ENCODE peak calls at places on chromosomes 5 and 9, in nine cellular contexts. A is colonic mucosa, S is BJ, Y is HL-60, P is esophagus squamous epithelium, I is fibroblast of lung, O is left ventricle myocardium inferior, F is K562, H is PC-3. X is an unnamed sample.

GRCh38 chr5:107286447-107287098 is 384.2 kb downstream of the EFNA5 start:
- DNase-seq in A (no peak), S (no peak), Y (no peak), P (no peak), I (no peak), O (no peak), F (no peak), H (no peak), X (no peak)

GRCh38 chr9:124840300-124840833 is 12.9 kb upstream of the WDR38 start:
- DNase-seq in A (no peak), S (no peak), Y (no peak), P (no peak), I (no peak), O (no peak), F (no peak), H (no peak), X (no peak)

GRCh38 chr5:136087961-136088871 is 44.4 kb upstream of the SMAD5 start:
- DNase-seq in A (peak), S (no peak), Y (no peak), P (no peak), I (peak), O (peak), F (peak), H (no peak), X (no peak)

GRCh38 chr9:125437771-125438221 is 176.2 kb downstream of the GAPVD1 start:
- DNase-seq in A (no peak), S (no peak), Y (no peak), P (no peak), I (no peak), O (no peak), F (no peak), H (no peak), X (no peak)

GRCh38 chr5:138438724-138439536 is at the start of gene REEP2:
- DNase-seq in A (no peak), S (no peak), Y (peak), P (no peak), I (peak), O (peak), F (peak), H (peak), X (peak)

GRCh38 chr5:150789943-150790611 is 11.5 kb downstream of the SMIM3 start:
- DNase-seq in A (no peak), S (peak), Y (peak), P (no peak), I (peak), O (no peak), F (peak), H (peak), X (no peak)

GRCh38 chr9:137095664-137096517 is 9.1 kb downstream of the MAN1B1 start:
- DNase-seq in A (no peak), S (no peak), Y (no peak), P (no peak), I (no peak), O (no peak), F (no peak), H (no peak), X (no peak)

GRCh38 chr5:173327948-173328895 is at the start of gene STC2:
- DNase-seq in A (peak), S (peak), Y (no peak), P (no peak), I (peak), O (peak), F (peak), H (peak), X (peak)

GRCh38 chr5:131163315-131164119 is 1.5 kb downstream of the HINT1 start:
- DNase-seq in A (no peak), S (no peak), Y (no peak), P (no peak), I (peak), O (no peak), F (peak), H (peak), X (peak)

GRCh38 chr5:64180661-64181343 is 15.2 kb downstream of the RNF180 start:
- DNase-seq in A (no peak), S (no peak), Y (no peak), P (no peak), I (peak), O (no peak), F (no peak), H (no peak), X (no peak)

GRCh38 chr9:134208981-134209725 is 44.8 kb upstream of the RNU6ATAC start:
- DNase-seq in A (no peak), S (no peak), Y (no peak), P (no peak), I (no peak), O (no peak), F (no peak), H (no peak), X (no peak)

GRCh38 chr5:8740595-8740994 is 805.3 kb downstream of the SEMA5A start:
- DNase-seq in A (no peak), S (no peak), Y (no peak), P (no peak), I (no peak), O (no peak), F (no peak), H (no peak), X (no peak)

GRCh38 chr5:149732500-149733128 is 2.5 kb downstream of the PPARGC1B start:
- DNase-seq in A (peak), S (no peak), Y (no peak), P (no peak), I (no peak), O (peak), F (peak), H (peak), X (no peak)

DNA sequence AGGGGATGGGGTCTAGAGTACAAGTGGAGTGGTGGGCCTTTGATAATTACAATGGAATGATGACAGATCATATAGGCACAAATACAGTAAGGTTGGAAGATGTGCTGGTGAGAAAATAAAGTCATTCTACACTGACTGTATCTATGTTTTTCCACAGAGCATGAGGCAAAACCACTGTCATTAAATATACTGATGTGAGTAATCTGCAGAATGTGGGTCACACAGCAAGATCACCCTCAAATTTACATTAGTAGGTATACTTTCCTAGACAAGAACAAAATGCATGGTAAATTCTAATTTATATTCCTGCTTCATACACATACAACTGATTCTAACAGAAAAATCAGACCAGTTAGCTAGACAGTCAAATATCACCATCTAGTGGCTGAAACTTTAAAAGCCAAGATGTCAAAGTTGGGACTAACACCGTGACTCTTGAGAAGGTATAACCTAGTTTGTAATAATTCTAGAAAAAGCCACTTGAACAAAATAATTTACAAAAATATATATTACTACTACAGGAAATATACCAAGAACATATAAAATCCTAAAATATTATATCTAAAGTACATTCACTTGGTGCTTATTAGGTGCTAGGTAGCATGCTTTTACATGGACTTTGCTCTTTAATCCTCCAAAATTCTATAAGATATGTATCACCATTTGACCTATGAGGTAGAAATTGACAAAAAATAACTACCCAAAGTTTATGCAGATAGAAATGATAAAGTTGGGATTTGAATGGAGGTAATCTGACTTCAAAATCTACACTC is 19.5 kb downstream of the TTC33 start:
- DNase-seq in A (no peak), S (no peak), Y (peak), P (no peak), I (peak), O (no peak), F (peak), H (peak), X (peak)
- TF ChIP-seq CTCF in A (peak), S (peak), Y (peak), P (peak), I (peak), O (peak), F (peak), H (peak), X (peak)

GRCh38 chr5:160382361-160382760 is 11.9 kb upstream of the C1QTNF2 start:
- DNase-seq in A (no peak), S (no peak), Y (no peak), P (no peak), I (no peak), O (no peak), F (no peak), H (no peak), X (no peak)
- H3K4me3 ChIP-seq in A (no peak), S (no peak), Y (no peak), P (no peak), I (no peak), O (no peak), F (no peak), H (no peak), X (no peak)

DNA sequence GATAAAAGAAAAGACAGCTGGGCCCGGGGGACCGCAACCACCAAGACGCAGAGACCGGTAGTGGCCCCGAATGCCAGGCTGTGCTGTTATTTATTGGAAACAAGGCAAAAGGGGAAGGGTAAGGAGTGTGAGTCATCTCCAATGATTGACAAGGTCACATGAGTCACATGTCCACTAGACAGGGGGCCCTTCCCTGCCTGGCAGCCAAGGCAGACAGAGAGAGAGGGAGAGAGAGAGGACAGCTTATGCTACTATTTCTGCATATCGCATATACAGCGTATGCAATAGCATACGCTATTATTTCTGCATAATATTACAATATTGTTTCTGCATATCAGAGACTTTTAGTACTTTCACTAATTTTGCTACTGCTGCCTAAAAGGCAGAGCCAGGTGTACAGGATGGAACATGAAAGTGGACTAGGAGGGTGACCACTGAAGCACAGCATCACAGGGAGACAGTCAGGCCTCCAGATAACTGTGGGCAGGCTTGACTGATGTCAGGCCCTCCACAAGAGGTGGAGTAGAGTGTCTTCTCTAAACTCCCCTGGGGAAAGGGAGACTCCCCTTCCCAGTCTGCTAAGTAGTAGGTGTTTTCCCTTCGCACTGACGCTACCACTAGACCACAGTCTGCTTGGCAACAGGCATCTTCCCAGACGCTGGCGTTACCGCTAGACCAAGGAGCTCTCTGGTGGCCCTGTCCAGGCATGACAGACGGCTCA is 50.3 kb downstream of the RFX3 start:
- DNase-seq in A (no peak), S (no peak), Y (no peak), P (no peak), I (no peak), O (no peak), F (peak), H (no peak), X (no peak)
- TF ChIP-seq CTCF in A (no peak), S (no peak), Y (no peak), P (no peak), I (no peak), O (no peak), F (no peak), H (no peak), X (no peak)

DNA sequence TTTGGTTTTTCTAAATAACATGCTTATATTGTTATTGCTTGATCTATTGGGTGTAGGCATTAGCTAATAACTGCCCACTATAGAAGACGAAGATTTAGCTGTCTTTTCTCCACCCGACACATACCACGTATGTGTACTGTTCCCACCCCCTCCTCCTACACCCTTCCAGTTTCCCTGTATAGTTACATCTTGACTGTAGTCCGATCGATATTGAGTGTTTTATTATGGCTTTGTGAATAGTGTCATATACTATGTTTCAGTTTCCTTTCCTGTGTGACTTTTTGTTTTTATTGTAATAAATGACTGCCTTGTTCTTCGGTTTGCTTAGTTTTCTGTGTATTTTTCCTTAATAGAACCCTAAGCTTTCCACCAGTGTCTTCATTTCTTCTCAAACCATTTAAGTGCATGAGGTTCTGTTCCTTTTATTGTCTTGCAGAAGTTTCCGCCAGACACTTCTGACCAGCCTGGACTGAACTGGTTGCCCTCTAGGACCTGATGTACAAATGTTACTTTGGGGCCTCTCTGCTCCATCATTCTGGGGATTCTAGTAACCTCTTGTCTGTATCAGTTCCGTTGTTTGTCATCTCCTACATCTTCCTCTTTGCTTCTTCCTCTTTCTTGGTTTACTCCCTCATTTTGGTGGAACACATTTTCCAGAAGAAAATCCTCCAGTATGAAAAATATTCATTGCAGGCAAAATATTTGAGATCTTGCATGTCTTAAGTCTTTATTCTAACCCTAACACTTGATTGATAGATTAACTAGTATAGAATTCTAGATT is 61.8 kb downstream of the PRKACG start:
- DNase-seq in A (no peak), S (no peak), Y (peak), P (no peak), I (no peak), O (no peak), F (no peak), H (no peak), X (no peak)
- H3K4me3 ChIP-seq in A (no peak), S (no peak), Y (no peak), P (no peak), I (no peak), O (no peak), F (no peak), H (no peak), X (no peak)

GRCh38 chr9:118809160-118809625 is 560.0 kb downstream of the BRINP1 start:
- DNase-seq in A (no peak), S (no peak), Y (no peak), P (no peak), I (no peak), O (no peak), F (no peak), H (no peak), X (no peak)
- TF ChIP-seq CTCF in A (no peak), S (no peak), Y (no peak), P (no peak), I (no peak), O (no peak), F (no peak), H (no peak), X (no peak)

DNA sequence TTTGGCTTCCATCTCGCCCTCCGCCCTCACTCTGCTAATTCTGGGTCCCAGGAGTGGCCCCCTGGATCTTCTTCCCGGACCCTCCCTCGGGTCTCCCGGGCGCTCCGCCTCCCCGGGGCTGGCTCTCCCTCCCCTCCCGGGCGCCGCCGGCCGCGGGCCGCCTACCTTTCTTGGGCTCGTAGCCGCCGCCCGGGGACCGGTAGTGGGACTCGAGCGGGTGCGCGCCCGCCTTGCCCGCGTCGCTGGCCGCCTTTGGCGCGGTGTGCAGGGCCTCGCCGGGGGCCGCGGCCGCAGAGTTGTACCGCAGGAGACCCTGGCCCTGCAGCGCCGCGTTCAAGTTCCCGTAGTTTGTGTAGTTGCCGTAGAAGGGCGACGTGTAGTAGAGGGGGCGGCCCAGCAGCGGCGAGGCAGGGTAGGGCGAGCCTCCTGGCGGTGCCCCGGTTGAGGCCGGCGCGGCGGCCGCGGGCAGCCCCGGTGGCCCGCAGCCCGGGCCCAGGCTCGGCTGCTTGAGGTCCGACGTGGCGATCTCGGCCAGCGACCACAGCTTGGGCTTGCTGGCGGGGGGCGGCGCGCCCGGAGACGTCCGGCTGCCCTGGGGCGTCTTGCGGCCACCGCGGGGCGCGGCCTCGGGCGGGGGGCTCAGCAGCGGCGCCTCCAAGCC is 3.2 kb downstream of the IRX2 start:
- DNase-seq in A (no peak), S (no peak), Y (no peak), P (no peak), I (no peak), O (no peak), F (no peak), H (no peak), X (no peak)
- H3K4me3 ChIP-seq in A (no peak), S (no peak), Y (no peak), P (no peak), I (no peak), O (no peak), F (no peak), H (no peak), X (no peak)

DNA sequence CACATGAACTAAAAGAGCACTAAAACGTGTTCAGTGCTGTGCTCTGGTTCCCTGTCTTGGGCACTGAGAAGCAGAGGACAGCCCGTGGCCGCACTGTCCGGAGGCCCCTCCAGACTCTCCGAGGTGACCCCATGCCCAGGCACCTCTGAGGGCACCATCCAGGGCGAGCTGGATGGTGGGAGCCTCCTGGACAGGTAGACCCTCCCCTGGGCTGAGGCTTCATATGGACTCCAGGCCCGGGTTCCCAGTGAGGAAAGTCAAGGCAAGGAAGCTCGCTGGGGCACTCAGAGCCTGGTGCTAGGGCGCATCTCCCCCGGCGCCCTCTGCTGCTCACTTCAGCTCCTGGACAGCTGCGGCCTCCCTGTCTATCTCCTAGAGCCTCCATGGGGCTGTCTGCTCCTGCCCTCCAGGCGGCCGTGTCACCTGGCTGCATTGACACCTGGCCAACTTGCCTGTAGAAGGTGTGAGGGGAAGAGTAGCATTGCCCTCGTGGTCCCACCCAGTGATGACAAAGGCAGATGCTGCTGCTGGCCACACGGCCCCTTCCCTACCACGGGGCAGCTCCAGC is 178.2 kb upstream of the IRX1 start:
- DNase-seq in A (no peak), S (no peak), Y (no peak), P (no peak), I (no peak), O (no peak), F (peak), H (no peak), X (no peak)
- TF ChIP-seq CTCF in A (no peak), S (no peak), Y (no peak), P (no peak), I (no peak), O (no peak), F (no peak), H (no peak), X (no peak)

X was measured in Caco-2.